ENCODE peak calls at places on chromosomes 6 and 20, in seven cellular contexts. N is brain microvascular endothelial cell, F is trophoblast cell, K is body of pancreas, P is ascending aorta, U is dorsolateral prefrontal cortex, G is left ventricle myocardium inferior. L is an unnamed sample. For H3K27me3, the result is how much of the 10 kb centered on the place peaks cover.

GRCh38 chr6:139126255-139126654 is 8.6 kb upstream of the HECA start:
- DNase-seq in F (no peak), G (no peak), P (no peak), U (no peak), N (peak), K (no peak), L (no peak)

GRCh38 chr6:121755500-121755899 is 320.1 kb downstream of the GJA1 start:
- DNase-seq in K (no peak), G (no peak), P (no peak), N (no peak), U (no peak), F (no peak), L (no peak)

GRCh38 chr6:53080813-53081212 is 15.6 kb downstream of the FBXO9 start:
- DNase-seq in N (no peak), U (no peak), K (no peak), P (no peak), F (no peak), G (no peak), L (no peak)

GRCh38 chr20:46388201-46388836 is 18.1 kb downstream of the ELMO2 start:
- DNase-seq in U (no peak), K (no peak), G (no peak), N (no peak), F (no peak), P (no peak), L (no peak)

GRCh38 chr20:54179946-54180345 is 6.2 kb upstream of the CYP24A1 start:
- DNase-seq in N (no peak), G (no peak), F (no peak), P (no peak), U (no peak), K (no peak), L (no peak)

GRCh38 chr20:46509523-46509922 is 3.8 kb downstream of the ZNF334 start:
- DNase-seq in G (no peak), F (no peak), P (no peak), U (peak), N (no peak), K (no peak), L (no peak)

GRCh38 chr6:94727710-94728109 is 849.6 kb upstream of the MANEA start:
- DNase-seq in G (no peak), K (no peak), F (no peak), N (no peak), U (no peak), P (no peak), L (no peak)

GRCh38 chr20:4045082-4045481 is 29.7 kb upstream of the RNF24 start:
- DNase-seq in G (no peak), P (peak), U (no peak), F (no peak), K (no peak), N (no peak), L (no peak)

GRCh38 chr6:80132942-80133517 is 26.6 kb downstream of the BCKDHB start:
- DNase-seq in U (peak), G (peak), F (peak), P (peak), K (peak), N (peak), L (peak)

GRCh38 chr6:136012198-136012884 is 160.8 kb downstream of the PDE7B start:
- DNase-seq in U (no peak), K (no peak), G (no peak), P (no peak), F (peak), N (peak), L (no peak)

GRCh38 chr6:143236151-143236788 is 175.6 kb downstream of the AIG1 start:
- DNase-seq in G (no peak), P (no peak), N (no peak), K (no peak), U (no peak), F (peak), L (no peak)

GRCh38 chr20:48025661-48026060 is 240.4 kb upstream of the SULF2 start:
- DNase-seq in U (no peak), F (no peak), G (no peak), N (no peak), P (no peak), K (no peak), L (no peak)

GRCh38 chr6:43923376-43924221 is 153.6 kb downstream of the VEGFA start:
- DNase-seq in P (no peak), U (no peak), G (no peak), F (no peak), N (peak), K (no peak), L (no peak)

GRCh38 chr6:26329763-26330511 is 35.1 kb upstream of the BTN3A2 start:
- DNase-seq in N (peak), U (no peak), P (no peak), K (no peak), G (no peak), F (peak), L (peak)

GRCh38 chr20:25203891-25204320 is 8.4 kb downstream of the ENTPD6 start:
- DNase-seq in G (no peak), N (no peak), F (no peak), U (no peak), K (no peak), P (no peak), L (no peak)

GRCh38 chr6:37979392-37980221 is 160.1 kb downstream of the ZFAND3 start:
- DNase-seq in P (no peak), K (no peak), F (no peak), U (no peak), N (no peak), G (no peak), L (no peak)

GRCh38 chr6:37903671-37904355 is 84.3 kb downstream of the ZFAND3 start:
- DNase-seq in P (no peak), G (no peak), K (no peak), U (no peak), N (no peak), F (no peak), L (peak)

GRCh38 chr6:155455766-155456165 is at the start of gene NOX3:
- DNase-seq in G (no peak), N (no peak), F (no peak), K (no peak), P (no peak), U (no peak), L (no peak)

GRCh38 chr6:41896280-41896679 is 1.1 kb upstream of the USP49 start:
- DNase-seq in P (no peak), G (no peak), K (no peak), U (no peak), N (no peak), F (no peak), L (no peak)

GRCh38 chr6:81451787-81452186 is 300.7 kb downstream of the TENT5A start:
- DNase-seq in N (peak), P (no peak), U (no peak), G (no peak), F (peak), K (no peak), L (no peak)

GRCh38 chr6:127201321-127201720 is 65.3 kb upstream of the RNF146 start:
- DNase-seq in G (no peak), P (no peak), K (no peak), F (peak), U (no peak), N (peak), L (no peak)

GRCh38 chr20:11267131-11267761 is 593.4 kb upstream of the JAG1 start:
- DNase-seq in G (peak), U (peak), K (peak), N (peak), P (peak), F (peak), L (no peak)

GRCh38 chr6:24775520-24776058 is 852 bp downstream of the GMNN start:
- DNase-seq in P (no peak), U (no peak), N (peak), G (no peak), K (no peak), F (peak), L (no peak)

GRCh38 chr20:10309326-10309725 is 90.7 kb downstream of the SNAP25 start:
- DNase-seq in F (no peak), N (peak), K (no peak), G (no peak), P (no peak), U (no peak), L (no peak)

GRCh38 chr6:112232845-112233256 is 21.5 kb downstream of the LAMA4 start:
- DNase-seq in U (no peak), P (no peak), K (no peak), F (peak), G (peak), N (peak), L (no peak)

DNA sequence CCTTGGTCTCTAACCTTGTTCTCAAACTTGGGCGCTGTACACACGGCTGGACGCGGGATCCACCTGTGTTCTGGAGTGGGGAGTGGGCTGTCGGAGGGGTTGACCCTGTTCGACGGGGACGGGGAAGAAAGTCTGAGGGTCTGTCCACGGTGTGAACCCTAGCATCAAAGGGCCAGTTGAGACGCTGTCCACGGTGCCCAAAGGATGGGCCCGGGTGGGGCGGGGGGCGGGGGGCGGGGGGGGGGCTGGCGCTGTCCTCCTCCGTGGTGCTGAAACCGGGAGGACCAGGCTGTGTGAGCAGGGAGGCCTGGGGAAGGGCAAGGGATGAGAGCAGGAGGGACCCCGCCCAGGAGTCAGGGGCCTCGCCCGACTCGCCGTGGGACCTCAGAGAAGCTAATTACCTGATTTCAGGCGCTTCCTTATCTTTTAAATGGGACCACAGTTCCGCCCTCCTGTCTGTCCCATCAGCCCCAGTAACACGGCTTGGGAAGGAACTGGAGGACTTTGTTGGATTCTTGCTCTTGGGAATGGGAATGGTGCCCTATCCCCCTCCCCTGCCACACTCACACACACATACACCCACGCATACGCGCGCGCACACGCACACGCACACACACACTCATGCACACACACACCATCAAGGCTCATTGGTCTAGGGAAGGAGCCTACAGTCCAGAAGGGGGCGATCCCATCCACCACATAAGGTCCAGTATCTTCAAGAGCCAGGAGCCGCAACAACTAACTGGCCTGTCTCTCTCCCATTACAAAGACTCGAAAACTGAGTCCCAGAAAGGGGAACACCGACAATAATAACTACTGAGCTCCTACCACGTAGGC is 1.0 kb upstream of the VSTM2L start:
- DNase-seq in F (peak), G (no peak), P (no peak), N (peak), U (no peak), K (no peak), L (no peak)
- H3K27me3 ChIP-seq in F (under half), G (half or more), P (under half), N (under half), U (under half), K (under half), L (under half)

DNA sequence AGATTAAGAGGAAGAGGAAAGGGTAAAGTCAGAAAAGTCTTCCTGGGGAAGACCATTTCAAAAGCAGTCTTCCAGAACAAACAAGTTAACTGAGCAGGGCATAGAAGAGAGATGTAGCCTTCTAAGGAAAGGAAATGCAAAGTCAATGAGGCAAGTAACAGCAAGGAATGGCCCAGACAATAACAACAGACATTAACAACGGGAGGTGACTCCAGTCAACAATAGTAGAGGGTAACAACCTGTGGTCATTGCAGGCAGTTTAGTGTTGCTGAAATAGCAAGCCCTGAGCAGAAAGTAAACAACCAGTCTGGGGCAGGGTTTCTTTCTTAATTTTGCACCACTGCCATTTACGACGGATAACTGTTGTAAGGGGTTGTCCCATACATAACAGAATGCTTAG is 2.1 kb downstream of the MDN1 start:
- DNase-seq in F (no peak), G (no peak), K (no peak), N (no peak), P (no peak), U (no peak), L (no peak)
- H3K4me3 ChIP-seq in F (no peak), G (peak), K (no peak), N (no peak), P (no peak), U (peak), L (peak)

GRCh38 chr20:63254237-63254535 is at the start of gene NKAIN4:
- DNase-seq in G (no peak), K (no peak), F (no peak), N (no peak), U (no peak), P (no peak), L (no peak)
- H3K27me3 ChIP-seq in G (half or more), K (under half), F (under half), N (under half), U (under half), P (under half), L (half or more)

GRCh38 chr6:27591660-27592059 is 118.8 kb upstream of the ZNF184 start:
- DNase-seq in K (no peak), N (peak), U (no peak), F (peak), G (no peak), P (no peak), L (peak)
- H3K4me3 ChIP-seq in K (no peak), N (peak), U (peak), F (no peak), G (no peak), P (no peak), L (peak)

GRCh38 chr20:59178983-59179595 is 15.5 kb downstream of the ZNF831 start:
- DNase-seq in P (no peak), G (no peak), U (no peak), N (no peak), K (no peak), F (no peak), L (no peak)

GRCh38 chr20:59179988-59180387 is 16.4 kb downstream of the ZNF831 start:
- DNase-seq in K (no peak), P (no peak), F (no peak), N (no peak), U (no peak), G (no peak), L (no peak)

GRCh38 chr20:59175861-59176260 is 12.2 kb downstream of the ZNF831 start:
- DNase-seq in U (no peak), G (no peak), N (no peak), P (no peak), K (no peak), F (no peak), L (no peak)

GRCh38 chr20:59176812-59177211 is 13.2 kb downstream of the ZNF831 start:
- DNase-seq in N (no peak), P (no peak), K (no peak), U (no peak), G (no peak), F (no peak), L (no peak)

GRCh38 chr20:59177266-59178250 is 13.9 kb downstream of the ZNF831 start:
- DNase-seq in F (peak), N (no peak), U (no peak), G (no peak), P (no peak), K (no peak), L (no peak)
- H3K27me3 ChIP-seq in F (under half), N (under half), U (under half), G (under half), P (under half), K (under half), L (under half)

GRCh38 chr6:6758915-6759654 is 170.6 kb downstream of the LY86 start:
- DNase-seq in U (no peak), F (peak), N (peak), K (peak), P (peak), G (no peak), L (peak)
- H3K4me3 ChIP-seq in U (peak), F (no peak), N (peak), K (no peak), P (no peak), G (peak), L (no peak)

GRCh38 chr6:30515967-30516753 is 26.9 kb downstream of the HLA-E start:
- DNase-seq in F (peak), G (peak), P (peak), K (peak), U (peak), N (peak), L (peak)

GRCh38 chr6:30518505-30518850 is 29.2 kb downstream of the HLA-E start:
- DNase-seq in K (no peak), G (no peak), N (no peak), U (no peak), P (no peak), F (no peak), L (peak)

GRCh38 chr6:30513451-30513850 is 24.1 kb downstream of the HLA-E start:
- DNase-seq in P (no peak), U (no peak), N (no peak), F (no peak), G (no peak), K (no peak), L (no peak)

GRCh38 chr6:30511147-30511546 is 21.8 kb downstream of the HLA-E start:
- DNase-seq in K (no peak), U (no peak), N (no peak), P (peak), G (no peak), F (no peak), L (no peak)

GRCh38 chr6:30515106-30515505 is 25.8 kb downstream of the HLA-E start:
- DNase-seq in N (no peak), U (no peak), F (peak), K (no peak), P (no peak), G (no peak), L (no peak)
- H3K27me3 ChIP-seq in N (under half), U (under half), F (under half), K (under half), P (under half), G (under half), L (under half)

DNA sequence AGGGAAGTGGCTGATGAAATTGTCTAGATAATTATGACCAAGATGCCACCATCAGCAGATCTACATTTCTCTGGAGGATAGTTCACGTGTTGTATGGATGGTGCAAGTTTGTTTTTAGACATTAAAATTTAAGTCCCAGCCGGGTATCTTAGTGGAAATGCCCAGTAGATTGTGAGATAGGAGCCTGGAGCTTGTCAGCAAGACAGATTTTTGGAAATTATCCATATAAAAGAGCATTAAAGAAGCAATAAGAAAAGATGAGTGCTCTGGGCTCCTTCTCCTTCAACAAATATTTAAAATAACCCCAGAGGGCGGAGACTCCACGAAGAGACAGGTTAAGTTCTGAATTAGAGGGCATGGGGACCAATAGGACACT is 47.6 kb upstream of the SMLR1 start:
- DNase-seq in G (no peak), P (no peak), U (no peak), N (no peak), K (no peak), F (no peak), L (no peak)
- H3K4me3 ChIP-seq in G (no peak), P (no peak), U (no peak), N (no peak), K (no peak), F (no peak), L (no peak)